ENCODE peak calls at places on chromosomes 13 and 19, in four cellular contexts. One of them, this sample, is unnamed.

GRCh38 chr19:2512523-2513431 is 36.9 kb downstream of the GADD45B start:
- DNase-seq in cerebellum: no peak
- DNase-seq in A172: no peak
- DNase-seq in stimulated activated CD4-positive, alpha-beta T cell treated with anti-CD3 and anti-CD28 coated beads, Interleukin-15, amount 100 ng/mL, for 1 hour: no peak
- DNase-seq in this sample: no peak

GRCh38 chr19:55633866-55634265 is 6.9 kb upstream of the ZNF580 start:
- DNase-seq in cerebellum: no peak
- DNase-seq in A172: no peak
- DNase-seq in stimulated activated CD4-positive, alpha-beta T cell treated with anti-CD3 and anti-CD28 coated beads, Interleukin-15, amount 100 ng/mL, for 1 hour: no peak
- DNase-seq in this sample: no peak

GRCh38 chr19:41774515-41774980 is 19.2 kb downstream of the CEACAM6 start:
- DNase-seq in cerebellum: no peak
- DNase-seq in A172: no peak
- DNase-seq in stimulated activated CD4-positive, alpha-beta T cell treated with anti-CD3 and anti-CD28 coated beads, Interleukin-15, amount 100 ng/mL, for 1 hour: no peak
- DNase-seq in this sample: no peak

GRCh38 chr19:49639401-49640112 is 386 bp downstream of the RRAS start:
- DNase-seq in cerebellum: no peak
- DNase-seq in A172: no peak
- DNase-seq in stimulated activated CD4-positive, alpha-beta T cell treated with anti-CD3 and anti-CD28 coated beads, Interleukin-15, amount 100 ng/mL, for 1 hour: no peak
- DNase-seq in this sample: no peak

GRCh38 chr19:35013047-35013819 is 13.1 kb downstream of the GRAMD1A start:
- DNase-seq in cerebellum: peak; percentile 71
- DNase-seq in A172: peak; percentile 36
- DNase-seq in stimulated activated CD4-positive, alpha-beta T cell treated with anti-CD3 and anti-CD28 coated beads, Interleukin-15, amount 100 ng/mL, for 1 hour: peak; percentile 68
- DNase-seq in this sample: no peak

GRCh38 chr13:48679941-48680630 is 26.4 kb downstream of the CYSLTR2 start:
- DNase-seq in cerebellum: no peak
- DNase-seq in A172: no peak
- DNase-seq in stimulated activated CD4-positive, alpha-beta T cell treated with anti-CD3 and anti-CD28 coated beads, Interleukin-15, amount 100 ng/mL, for 1 hour: no peak
- DNase-seq in this sample: no peak

GRCh38 chr19:39212377-39212742 is 8.3 kb upstream of the SYCN start:
- DNase-seq in cerebellum: no peak
- DNase-seq in A172: peak; percentile 28
- DNase-seq in stimulated activated CD4-positive, alpha-beta T cell treated with anti-CD3 and anti-CD28 coated beads, Interleukin-15, amount 100 ng/mL, for 1 hour: peak; percentile 31
- DNase-seq in this sample: no peak

GRCh38 chr13:77509221-77509620 is 26.3 kb upstream of the SCEL start:
- DNase-seq in cerebellum: no peak
- DNase-seq in A172: no peak
- DNase-seq in stimulated activated CD4-positive, alpha-beta T cell treated with anti-CD3 and anti-CD28 coated beads, Interleukin-15, amount 100 ng/mL, for 1 hour: no peak
- DNase-seq in this sample: peak; percentile 71

GRCh38 chr19:38769635-38770211 is 3.6 kb downstream of the LGALS7 start:
- DNase-seq in cerebellum: peak; percentile 30
- DNase-seq in A172: no peak
- DNase-seq in stimulated activated CD4-positive, alpha-beta T cell treated with anti-CD3 and anti-CD28 coated beads, Interleukin-15, amount 100 ng/mL, for 1 hour: peak; percentile 86
- DNase-seq in this sample: no peak

GRCh38 chr13:112719556-112719955 is 29.7 kb downstream of the ATP11A start:
- DNase-seq in cerebellum: no peak
- DNase-seq in A172: no peak
- DNase-seq in stimulated activated CD4-positive, alpha-beta T cell treated with anti-CD3 and anti-CD28 coated beads, Interleukin-15, amount 100 ng/mL, for 1 hour: no peak
- DNase-seq in this sample: no peak

GRCh38 chr19:35294859-35295258 is 2.9 kb downstream of the MAG start:
- DNase-seq in cerebellum: no peak
- DNase-seq in A172: no peak
- DNase-seq in stimulated activated CD4-positive, alpha-beta T cell treated with anti-CD3 and anti-CD28 coated beads, Interleukin-15, amount 100 ng/mL, for 1 hour: no peak
- DNase-seq in this sample: no peak

GRCh38 chr13:24452044-24452443 is 60.5 kb downstream of the PARP4 start:
- DNase-seq in cerebellum: no peak
- DNase-seq in A172: no peak
- DNase-seq in stimulated activated CD4-positive, alpha-beta T cell treated with anti-CD3 and anti-CD28 coated beads, Interleukin-15, amount 100 ng/mL, for 1 hour: no peak
- DNase-seq in this sample: no peak

GRCh38 chr19:17872251-17873001 is 681 bp downstream of the SLC5A5 start:
- DNase-seq in cerebellum: no peak
- DNase-seq in A172: no peak
- DNase-seq in stimulated activated CD4-positive, alpha-beta T cell treated with anti-CD3 and anti-CD28 coated beads, Interleukin-15, amount 100 ng/mL, for 1 hour: peak; percentile 26
- DNase-seq in this sample: no peak

GRCh38 chr19:15841875-15842569 is 26.6 kb upstream of the OR10H1 start:
- DNase-seq in cerebellum: no peak
- DNase-seq in A172: no peak
- DNase-seq in stimulated activated CD4-positive, alpha-beta T cell treated with anti-CD3 and anti-CD28 coated beads, Interleukin-15, amount 100 ng/mL, for 1 hour: no peak
- DNase-seq in this sample: no peak

GRCh38 chr19:3656073-3656746 is 29.6 kb upstream of the CACTIN start:
- DNase-seq in cerebellum: peak; percentile 47
- DNase-seq in A172: peak; percentile 94
- DNase-seq in stimulated activated CD4-positive, alpha-beta T cell treated with anti-CD3 and anti-CD28 coated beads, Interleukin-15, amount 100 ng/mL, for 1 hour: no peak
- DNase-seq in this sample: no peak

GRCh38 chr13:59856281-59856810 is 307.4 kb downstream of the DIAPH3 start:
- DNase-seq in cerebellum: no peak
- DNase-seq in A172: no peak
- DNase-seq in stimulated activated CD4-positive, alpha-beta T cell treated with anti-CD3 and anti-CD28 coated beads, Interleukin-15, amount 100 ng/mL, for 1 hour: no peak
- DNase-seq in this sample: no peak

GRCh38 chr19:38852231-38853044 is 2.7 kb upstream of the HNRNPL start:
- DNase-seq in cerebellum: peak; percentile 64
- DNase-seq in A172: peak; percentile 72
- DNase-seq in stimulated activated CD4-positive, alpha-beta T cell treated with anti-CD3 and anti-CD28 coated beads, Interleukin-15, amount 100 ng/mL, for 1 hour: peak; percentile 27
- DNase-seq in this sample: peak; percentile 44

GRCh38 chr13:91955546-91956355 is 557.3 kb downstream of the GPC5 start:
- DNase-seq in cerebellum: no peak
- DNase-seq in A172: no peak
- DNase-seq in stimulated activated CD4-positive, alpha-beta T cell treated with anti-CD3 and anti-CD28 coated beads, Interleukin-15, amount 100 ng/mL, for 1 hour: no peak
- DNase-seq in this sample: no peak

GRCh38 chr13:70117506-70117905 is 9.3 kb upstream of the KLHL1 start:
- DNase-seq in cerebellum: no peak
- DNase-seq in A172: no peak
- DNase-seq in stimulated activated CD4-positive, alpha-beta T cell treated with anti-CD3 and anti-CD28 coated beads, Interleukin-15, amount 100 ng/mL, for 1 hour: no peak
- DNase-seq in this sample: no peak

GRCh38 chr19:8004723-8005513 is 523 bp downstream of the ELAVL1 start:
- DNase-seq in cerebellum: no peak
- DNase-seq in A172: peak; percentile 13
- DNase-seq in stimulated activated CD4-positive, alpha-beta T cell treated with anti-CD3 and anti-CD28 coated beads, Interleukin-15, amount 100 ng/mL, for 1 hour: no peak
- DNase-seq in this sample: no peak

GRCh38 chr19:16626796-16627193 is 1.2 kb downstream of the MED26 start:
- DNase-seq in cerebellum: no peak
- DNase-seq in A172: no peak
- DNase-seq in stimulated activated CD4-positive, alpha-beta T cell treated with anti-CD3 and anti-CD28 coated beads, Interleukin-15, amount 100 ng/mL, for 1 hour: no peak
- DNase-seq in this sample: no peak

GRCh38 chr19:4067396-4068057 is 828 bp upstream of the ZBTB7A start:
- DNase-seq in cerebellum: peak; percentile 40
- DNase-seq in A172: no peak
- DNase-seq in stimulated activated CD4-positive, alpha-beta T cell treated with anti-CD3 and anti-CD28 coated beads, Interleukin-15, amount 100 ng/mL, for 1 hour: no peak
- DNase-seq in this sample: no peak

GRCh38 chr13:33249894-33250293 is 35.7 kb downstream of the STARD13 start:
- DNase-seq in cerebellum: no peak
- DNase-seq in A172: no peak
- DNase-seq in stimulated activated CD4-positive, alpha-beta T cell treated with anti-CD3 and anti-CD28 coated beads, Interleukin-15, amount 100 ng/mL, for 1 hour: no peak
- DNase-seq in this sample: no peak

GRCh38 chr13:49098198-49098597 is 121.9 kb upstream of the MLNR start:
- DNase-seq in cerebellum: peak; percentile 24
- DNase-seq in A172: peak; percentile 86
- DNase-seq in stimulated activated CD4-positive, alpha-beta T cell treated with anti-CD3 and anti-CD28 coated beads, Interleukin-15, amount 100 ng/mL, for 1 hour: no peak
- DNase-seq in this sample: peak; percentile 73

GRCh38 chr19:30857966-30858490 is 485.8 kb downstream of the ZNF536 start:
- DNase-seq in cerebellum: no peak
- DNase-seq in A172: no peak
- DNase-seq in stimulated activated CD4-positive, alpha-beta T cell treated with anti-CD3 and anti-CD28 coated beads, Interleukin-15, amount 100 ng/mL, for 1 hour: no peak
- DNase-seq in this sample: no peak

GRCh38 chr19:44740351-44740824 is 8.1 kb upstream of the BCL3 start:
- DNase-seq in cerebellum: no peak
- DNase-seq in A172: no peak
- DNase-seq in stimulated activated CD4-positive, alpha-beta T cell treated with anti-CD3 and anti-CD28 coated beads, Interleukin-15, amount 100 ng/mL, for 1 hour: no peak
- DNase-seq in this sample: no peak

GRCh38 chr13:97223711-97224461 is 1.8 kb downstream of the MBNL2 start:
- DNase-seq in cerebellum: peak; percentile 62
- DNase-seq in A172: peak; percentile 83
- DNase-seq in stimulated activated CD4-positive, alpha-beta T cell treated with anti-CD3 and anti-CD28 coated beads, Interleukin-15, amount 100 ng/mL, for 1 hour: no peak
- DNase-seq in this sample: peak; percentile 79

GRCh38 chr19:42052241-42052863 is 17.7 kb downstream of the GRIK5 start:
- DNase-seq in cerebellum: peak; percentile 46
- DNase-seq in A172: no peak
- DNase-seq in stimulated activated CD4-positive, alpha-beta T cell treated with anti-CD3 and anti-CD28 coated beads, Interleukin-15, amount 100 ng/mL, for 1 hour: no peak
- DNase-seq in this sample: no peak

GRCh38 chr19:42474743-42475142 is 32.0 kb upstream of the CXCL17 start:
- DNase-seq in cerebellum: no peak
- DNase-seq in A172: no peak
- DNase-seq in stimulated activated CD4-positive, alpha-beta T cell treated with anti-CD3 and anti-CD28 coated beads, Interleukin-15, amount 100 ng/mL, for 1 hour: no peak
- DNase-seq in this sample: no peak

GRCh38 chr19:11268783-11269267 is 6.5 kb upstream of the DOCK6 start:
- DNase-seq in cerebellum: no peak
- DNase-seq in A172: peak; percentile 69
- DNase-seq in stimulated activated CD4-positive, alpha-beta T cell treated with anti-CD3 and anti-CD28 coated beads, Interleukin-15, amount 100 ng/mL, for 1 hour: no peak
- DNase-seq in this sample: no peak

GRCh38 chr19:40377876-40378385 is 12.1 kb downstream of the HIPK4 start:
- DNase-seq in cerebellum: no peak
- DNase-seq in A172: no peak
- DNase-seq in stimulated activated CD4-positive, alpha-beta T cell treated with anti-CD3 and anti-CD28 coated beads, Interleukin-15, amount 100 ng/mL, for 1 hour: no peak
- DNase-seq in this sample: no peak

GRCh38 chr19:47275866-47276461 is 1.3 kb downstream of the INAFM1 start:
- DNase-seq in cerebellum: no peak
- DNase-seq in A172: no peak
- DNase-seq in stimulated activated CD4-positive, alpha-beta T cell treated with anti-CD3 and anti-CD28 coated beads, Interleukin-15, amount 100 ng/mL, for 1 hour: no peak
- DNase-seq in this sample: no peak

GRCh38 chr13:31207630-31208549 is 8.1 kb downstream of the B3GLCT start:
- DNase-seq in cerebellum: no peak
- DNase-seq in A172: no peak
- DNase-seq in stimulated activated CD4-positive, alpha-beta T cell treated with anti-CD3 and anti-CD28 coated beads, Interleukin-15, amount 100 ng/mL, for 1 hour: no peak
- DNase-seq in this sample: no peak

GRCh38 chr13:20337894-20338551 is 105.9 kb upstream of the GJB6 start:
- DNase-seq in cerebellum: no peak
- DNase-seq in A172: no peak
- DNase-seq in stimulated activated CD4-positive, alpha-beta T cell treated with anti-CD3 and anti-CD28 coated beads, Interleukin-15, amount 100 ng/mL, for 1 hour: no peak
- DNase-seq in this sample: no peak

GRCh38 chr19:6020166-6020967 is 42.4 kb upstream of the RANBP3 start:
- DNase-seq in cerebellum: no peak
- DNase-seq in A172: no peak
- DNase-seq in stimulated activated CD4-positive, alpha-beta T cell treated with anti-CD3 and anti-CD28 coated beads, Interleukin-15, amount 100 ng/mL, for 1 hour: no peak
- DNase-seq in this sample: no peak

GRCh38 chr19:2055871-2056809 is 5.1 kb upstream of the MKNK2 start:
- DNase-seq in cerebellum: peak; percentile 60
- DNase-seq in A172: peak; percentile 95
- DNase-seq in stimulated activated CD4-positive, alpha-beta T cell treated with anti-CD3 and anti-CD28 coated beads, Interleukin-15, amount 100 ng/mL, for 1 hour: no peak
- DNase-seq in this sample: peak; percentile 67

GRCh38 chr19:1752757-1753728 is at the start of gene ONECUT3:
- DNase-seq in cerebellum: no peak
- DNase-seq in A172: no peak
- DNase-seq in stimulated activated CD4-positive, alpha-beta T cell treated with anti-CD3 and anti-CD28 coated beads, Interleukin-15, amount 100 ng/mL, for 1 hour: no peak
- DNase-seq in this sample: no peak

GRCh38 chr13:112078879-112079526 is 12.1 kb downstream of the SOX1 start:
- DNase-seq in cerebellum: no peak
- DNase-seq in A172: no peak
- DNase-seq in stimulated activated CD4-positive, alpha-beta T cell treated with anti-CD3 and anti-CD28 coated beads, Interleukin-15, amount 100 ng/mL, for 1 hour: no peak
- DNase-seq in this sample: no peak

GRCh38 chr13:34942732-34943674 is 933 bp downstream of the NBEA start:
- DNase-seq in cerebellum: peak; percentile 56
- DNase-seq in A172: peak; percentile 11
- DNase-seq in stimulated activated CD4-positive, alpha-beta T cell treated with anti-CD3 and anti-CD28 coated beads, Interleukin-15, amount 100 ng/mL, for 1 hour: no peak
- DNase-seq in this sample: no peak

GRCh38 chr13:96730676-96731075 is 263.6 kb downstream of the OXGR1 start:
- DNase-seq in cerebellum: no peak
- DNase-seq in A172: no peak
- DNase-seq in stimulated activated CD4-positive, alpha-beta T cell treated with anti-CD3 and anti-CD28 coated beads, Interleukin-15, amount 100 ng/mL, for 1 hour: no peak
- DNase-seq in this sample: peak; percentile 60

This sample was measured in RCC 7860.